ENCODE peak calls at places on chromosomes 4 and X, in eight cellular contexts. E is substantia nigra, J is fibroblast of pulmonary artery, Z is GM20000, D is anterior cingulate cortex, Q is NCI-H460, X is left lobe of liver, M is kidney tubule cell. S is an unnamed sample.

GRCh38 chr4:137181293-137181899 is 350.9 kb downstream of the PCDH18 start:
- DNase-seq in J (no peak), X (no peak), Z (no peak), E (no peak), D (no peak), M (no peak), Q (no peak), S (no peak)

GRCh38 chr4:54427826-54428225 is 198.7 kb downstream of the PDGFRA start:
- DNase-seq in J (no peak), M (no peak), D (no peak), Z (no peak), E (no peak), X (no peak), Q (no peak), S (no peak)

GRCh38 chrX:37830371-37830770 is 17.0 kb downstream of the DYNLT3 start:
- DNase-seq in E (no peak), D (no peak), J (no peak), M (no peak), Z (no peak), Q (no peak), X (no peak), S (no peak)

GRCh38 chr4:167210166-167210565 is 24.1 kb downstream of the SPOCK3 start:
- DNase-seq in Z (no peak), E (no peak), Q (no peak), X (no peak), M (no peak), J (no peak), D (no peak), S (no peak)

GRCh38 chrX:102934624-102935023 is 2.4 kb upstream of the RAB40AL start:
- DNase-seq in M (peak), Z (peak), E (no peak), J (peak), X (no peak), D (no peak), Q (no peak), S (peak)

GRCh38 chr4:73315091-73315490 is 56.5 kb upstream of the ANKRD17 start:
- DNase-seq in E (no peak), Q (no peak), J (peak), X (no peak), M (peak), Z (no peak), D (no peak), S (no peak)

GRCh38 chr4:7295917-7296660 is 103.8 kb downstream of the SORCS2 start:
- DNase-seq in J (peak), E (peak), Q (peak), Z (peak), D (no peak), X (peak), M (peak), S (peak)

GRCh38 chr4:40046311-40046980 is 10.2 kb upstream of the N4BP2 start:
- DNase-seq in M (peak), X (peak), Q (peak), J (peak), E (no peak), D (no peak), Z (no peak), S (no peak)

GRCh38 chrX:51837926-51838325 is 55.5 kb upstream of the MAGED1 start:
- DNase-seq in Q (no peak), X (no peak), D (no peak), E (no peak), M (peak), J (peak), Z (no peak), S (no peak)

GRCh38 chrX:144732588-144732987 is 514.7 kb upstream of the SPANXN1 start:
- DNase-seq in E (no peak), Z (no peak), D (no peak), Q (no peak), X (no peak), J (no peak), M (peak), S (no peak)

GRCh38 chr4:118994030-118994429 is 105.4 kb downstream of the SYNPO2 start:
- DNase-seq in Q (no peak), X (no peak), E (no peak), Z (no peak), M (no peak), J (no peak), D (no peak), S (no peak)

GRCh38 chr4:136680271-136680670 is 852.0 kb downstream of the PCDH18 start:
- DNase-seq in Z (no peak), M (no peak), Q (no peak), J (peak), X (no peak), E (no peak), D (no peak), S (no peak)

GRCh38 chr4:158970786-158971185 is 132.1 kb upstream of the RAPGEF2 start:
- DNase-seq in J (no peak), D (no peak), E (no peak), Z (no peak), M (peak), Q (no peak), X (no peak), S (no peak)

GRCh38 chr4:22190855-22191254 is 242.3 kb upstream of the KCNIP4 start:
- DNase-seq in Q (no peak), X (no peak), Z (no peak), J (peak), D (no peak), E (no peak), M (peak), S (no peak)

GRCh38 chr4:111681270-111681669 is 464.0 kb upstream of the FAM241A start:
- DNase-seq in X (no peak), D (no peak), E (no peak), Q (no peak), Z (no peak), M (no peak), J (no peak), S (no peak)

GRCh38 chr4:71132486-71132885 is 139.0 kb downstream of the DCK start:
- DNase-seq in D (no peak), Q (no peak), E (no peak), Z (no peak), M (no peak), X (no peak), J (no peak), S (no peak)

GRCh38 chrX:132216283-132216682 is 3.0 kb downstream of the RAP2C start:
- DNase-seq in Z (no peak), Q (no peak), M (no peak), D (no peak), X (no peak), J (no peak), E (no peak), S (no peak)

GRCh38 chrX:132033166-132033565 is 10.1 kb downstream of the STK26 start:
- DNase-seq in Q (no peak), Z (no peak), X (no peak), D (no peak), M (no peak), J (no peak), E (no peak), S (no peak)

GRCh38 chr4:75229783-75230570 is 284.2 kb downstream of the RCHY1 start:
- DNase-seq in E (no peak), J (no peak), D (no peak), M (no peak), X (no peak), Q (no peak), Z (no peak), S (no peak)

GRCh38 chr4:60744767-60745166 is 455.4 kb upstream of the ADGRL3 start:
- DNase-seq in E (no peak), Z (no peak), Q (no peak), X (no peak), D (no peak), M (no peak), J (no peak), S (no peak)

GRCh38 chr4:61277785-61278184 is 77.7 kb downstream of the ADGRL3 start:
- DNase-seq in Q (no peak), M (no peak), J (peak), D (no peak), X (no peak), E (no peak), Z (no peak), S (no peak)

GRCh38 chrX:70664726-70665125 is 220.1 kb downstream of the DLG3 start:
- DNase-seq in J (peak), M (peak), Q (peak), D (no peak), Z (peak), E (no peak), X (no peak), S (no peak)

GRCh38 chr4:132218406-132218805 is 930.7 kb upstream of the PCDH10 start:
- DNase-seq in J (no peak), E (no peak), M (peak), D (no peak), Z (no peak), X (no peak), Q (no peak), S (no peak)

GRCh38 chr4:78675325-78675724 is 100.8 kb upstream of the BMP2K start:
- DNase-seq in X (no peak), D (no peak), Z (no peak), E (no peak), J (no peak), Q (no peak), M (no peak), S (no peak)

GRCh38 chr4:146342600-146343192 is 128.4 kb downstream of the REELD1 start:
- DNase-seq in E (no peak), M (peak), D (no peak), Z (peak), Q (no peak), J (peak), X (no peak), S (no peak)

GRCh38 chr4:48187813-48188212 is 53.8 kb upstream of the TXK start:
- DNase-seq in J (no peak), X (no peak), Z (no peak), E (no peak), M (no peak), Q (no peak), D (no peak), S (no peak)

GRCh38 chrX:96684339-96685204 is at the start of gene DIAPH2:
- DNase-seq in X (peak), Z (peak), M (peak), J (peak), Q (peak), D (peak), E (peak), S (peak)

GRCh38 chr4:150816491-150816890 is 198.6 kb downstream of the LRBA start:
- DNase-seq in M (no peak), J (peak), E (no peak), X (no peak), Z (no peak), D (no peak), Q (no peak), S (no peak)

GRCh38 chr4:3343358-3343757 is 50.5 kb downstream of the RGS12 start:
- DNase-seq in M (no peak), E (no peak), J (no peak), Z (no peak), D (no peak), Q (no peak), X (no peak), S (no peak)

S was measured in amygdala.